ENCODE peak calls at places on chromosomes 2 and 18, in four cellular contexts. I, J, H and Q are unnamed samples.

GRCh38 chr2:1622521-1623200 is 121.7 kb downstream of the PXDN start:
- DNase-seq in I (no peak), J (no peak), H (no peak), Q (no peak)

GRCh38 chr2:158099716-158100115 is 2.0 kb upstream of the UPP2 start:
- DNase-seq in I (no peak), J (no peak), H (no peak), Q (no peak)

GRCh38 chr2:42051168-42052125 is 3.6 kb downstream of the PKDCC start:
- DNase-seq in I (no peak), J (no peak), H (peak; percentile 14), Q (no peak)

GRCh38 chr2:54657664-54658083 is 65.8 kb upstream of the EML6 start:
- DNase-seq in I (no peak), J (peak; percentile 18), H (peak; percentile 38), Q (peak; percentile 85)

GRCh38 chr2:43623052-43623451 is 14.0 kb upstream of the PLEKHH2 start:
- DNase-seq in I (no peak), J (no peak), H (peak; percentile 40), Q (no peak)

GRCh38 chr2:62309081-62309464 is 113.2 kb downstream of the B3GNT2 start:
- DNase-seq in I (no peak), J (no peak), H (no peak), Q (no peak)

GRCh38 chr18:23136326-23137092 is 1.2 kb downstream of the CABLES1 start:
- DNase-seq in I (no peak), J (peak; percentile 23), H (peak; percentile 58), Q (no peak)

GRCh38 chr18:58633874-58634273 is 5.0 kb upstream of the ALPK2 start:
- DNase-seq in I (no peak), J (no peak), H (no peak), Q (no peak)

GRCh38 chr2:104944495-104944894 is 90.6 kb downstream of the POU3F3 start:
- DNase-seq in I (no peak), J (peak; percentile 48), H (no peak), Q (peak; percentile 6)

GRCh38 chr2:75278314-75278713 is 79.0 kb upstream of the TACR1 start:
- DNase-seq in I (no peak), J (no peak), H (no peak), Q (no peak)

GRCh38 chr2:75276093-75277055 is 77.1 kb upstream of the TACR1 start:
- DNase-seq in I (peak; percentile 2), J (no peak), H (peak; percentile 37), Q (no peak)

DNA sequence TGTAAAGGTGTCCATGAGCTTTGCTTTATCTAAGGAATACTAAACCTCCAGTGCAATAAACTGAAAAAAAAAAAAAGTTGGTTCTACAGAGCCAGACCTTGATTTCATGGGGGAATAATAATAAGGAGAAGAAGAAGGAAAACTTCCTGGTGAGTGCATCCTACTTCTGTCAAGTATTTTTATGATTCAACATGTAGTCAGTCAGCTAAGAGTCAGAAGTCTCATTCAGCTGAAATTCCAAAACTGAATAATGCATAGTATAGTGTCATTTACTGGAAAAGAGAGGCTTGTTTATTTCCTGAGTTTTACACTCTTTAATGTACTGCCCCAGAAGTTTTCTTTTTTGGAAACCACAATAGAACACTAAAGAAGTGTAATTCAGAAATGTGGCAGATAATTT is 77.8 kb upstream of the TACR1 start:
- DNase-seq in I (no peak), J (no peak), H (peak; percentile 29), Q (peak; percentile 16)
- H3K18ac ChIP-seq in I (no peak overlapping the region), J (no peak overlapping the region), H (no peak overlapping the region), Q (no peak overlapping the region)

DNA sequence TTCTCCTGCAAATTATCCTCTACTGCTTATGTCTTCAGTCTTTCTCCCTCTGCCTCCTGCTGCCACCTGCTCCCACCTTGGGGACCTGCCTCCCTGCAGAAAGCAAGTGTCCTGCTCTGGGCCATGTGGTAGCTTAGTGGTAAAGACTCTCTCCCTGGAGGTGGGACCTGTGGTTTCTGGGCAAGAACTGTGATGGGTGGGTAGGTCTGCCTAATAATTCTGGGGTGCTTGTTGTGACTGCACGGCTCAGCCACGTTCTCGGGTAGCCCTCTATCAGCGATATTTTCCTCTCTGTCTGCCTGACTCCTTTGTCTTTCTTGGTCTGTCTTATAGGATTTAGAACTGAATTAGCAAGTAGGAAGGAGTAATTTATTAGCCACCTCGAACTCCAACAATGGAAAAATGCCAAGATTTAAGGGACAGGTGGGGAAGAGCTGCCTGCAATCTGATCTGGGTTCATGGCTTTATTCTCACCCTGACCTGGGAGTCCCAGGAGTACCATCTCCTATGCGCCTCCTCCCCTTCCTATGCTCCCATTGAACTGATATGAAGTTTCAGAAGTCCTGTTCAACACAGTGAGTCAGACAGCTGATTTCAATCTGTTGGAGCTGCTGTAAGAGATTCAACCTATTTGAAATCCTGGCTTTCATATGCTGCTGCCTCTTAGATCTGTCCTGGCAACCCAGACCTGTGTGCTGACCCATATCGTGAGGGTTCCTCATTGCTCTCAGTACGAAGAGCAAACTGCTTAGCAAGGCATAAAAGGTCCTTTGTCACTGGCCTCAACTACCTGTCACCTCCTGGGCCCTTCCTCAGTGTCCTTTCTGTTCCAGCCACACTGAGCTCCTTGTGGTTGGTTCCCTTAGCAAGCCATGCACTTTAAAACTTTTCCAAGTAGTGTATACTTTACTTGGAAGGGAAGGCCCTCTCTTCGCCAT is 16.1 kb upstream of the CD28 start:
- DNase-seq in I (no peak), J (no peak), H (peak; percentile 32), Q (no peak)
- H3K14ac ChIP-seq in I (no peak overlapping the region), J (no peak overlapping the region), H (no peak overlapping the region), Q (no peak overlapping the region)

GRCh38 chr2:24075915-24076848 is at the start of gene SF3B6:
- DNase-seq in I (peak; percentile 100), J (peak; percentile 96), H (peak; percentile 99), Q (peak; percentile 99)

GRCh38 chr2:24076849-24077534 is 866 bp upstream of the SF3B6 start:
- DNase-seq in I (no peak), J (no peak), H (no peak), Q (peak; percentile 11)

GRCh38 chr2:24077535-24077877 is 1.4 kb upstream of the SF3B6 start:
- DNase-seq in I (no peak), J (no peak), H (peak; percentile 34), Q (no peak)

GRCh38 chr2:24077879-24078278 is 1.8 kb upstream of the SF3B6 start:
- DNase-seq in I (no peak), J (no peak), H (no peak), Q (no peak)

GRCh38 chr2:24075259-24075658 is 867 bp downstream of the SF3B6 start:
- DNase-seq in I (no peak), J (no peak), H (no peak), Q (peak; percentile 14)
- H3K36me3 ChIP-seq in I (peaks cover 18% of the 10 kb centered on the region), J (peaks cover 71% of the 10 kb centered on the region), H (peaks cover 16% of the 10 kb centered on the region), Q (peaks cover 6% of the 10 kb centered on the region)

GRCh38 chr2:66874411-66874810 is 439.5 kb downstream of the MEIS1 start:
- DNase-seq in I (no peak), J (no peak), H (peak; percentile 48), Q (no peak)
- H3K18ac ChIP-seq in I (no peak overlapping the region), J (no peak overlapping the region), H (no peak overlapping the region), Q (no peak overlapping the region)

GRCh38 chr2:27041708-27042107 is 8.9 kb downstream of the TMEM214 start:
- DNase-seq in I (no peak), J (no peak), H (no peak), Q (no peak)

GRCh38 chr2:27039871-27040270 is 7.1 kb downstream of the TMEM214 start:
- DNase-seq in I (no peak), J (no peak), H (no peak), Q (no peak)

GRCh38 chr2:27040282-27040681 is 7.5 kb downstream of the TMEM214 start:
- DNase-seq in I (no peak), J (no peak), H (no peak), Q (no peak)

GRCh38 chr2:27042159-27042661 is 9.3 kb upstream of the AGBL5 start:
- DNase-seq in I (no peak), J (no peak), H (no peak), Q (no peak)

DNA sequence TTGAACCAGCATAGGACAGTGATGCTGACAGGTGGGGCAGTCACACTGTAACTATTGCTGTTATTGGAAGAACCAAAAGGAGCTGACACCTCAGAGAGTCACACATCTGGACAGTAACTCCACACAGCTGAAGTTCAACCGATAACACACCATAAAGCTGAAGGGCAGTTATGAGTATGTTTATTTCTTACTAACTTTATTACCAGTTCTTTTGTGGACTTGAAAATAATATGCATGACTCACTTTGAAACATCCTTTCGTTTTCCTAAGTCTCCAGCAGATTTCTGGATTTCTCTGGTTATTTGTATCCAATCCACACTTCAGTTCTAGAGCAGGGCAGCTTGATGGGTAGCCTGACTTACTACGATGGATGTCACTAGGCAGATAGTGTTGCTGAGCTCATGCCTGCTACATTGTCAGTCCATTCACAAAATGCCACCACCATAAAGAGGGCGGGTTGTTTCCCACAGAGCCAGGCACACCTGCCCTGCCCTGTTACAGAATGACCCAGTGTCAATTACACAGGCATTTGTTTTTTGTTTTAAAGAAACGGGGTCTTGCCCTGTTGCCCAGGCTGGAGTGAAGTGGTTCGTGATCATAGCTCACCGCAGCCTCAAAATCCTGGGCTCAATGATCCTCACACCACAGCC is 8.4 kb upstream of the AGBL5 start:
- DNase-seq in I (no peak), J (no peak), H (no peak), Q (no peak)
- H3K14ac ChIP-seq in I (no peak overlapping the region), J (no peak overlapping the region), H (no peak overlapping the region), Q (no peak overlapping the region)

GRCh38 chr2:227349989-227350648 is 25.1 kb downstream of the MFF start:
- DNase-seq in I (no peak), J (no peak), H (no peak), Q (no peak)
- H3K36me3 ChIP-seq in I (peaks cover 2% of the 10 kb centered on the region), J (peaks cover 80% of the 10 kb centered on the region), H (no peaks in the 10 kb centered on the region), Q (peaks cover 4% of the 10 kb centered on the region)

DNA sequence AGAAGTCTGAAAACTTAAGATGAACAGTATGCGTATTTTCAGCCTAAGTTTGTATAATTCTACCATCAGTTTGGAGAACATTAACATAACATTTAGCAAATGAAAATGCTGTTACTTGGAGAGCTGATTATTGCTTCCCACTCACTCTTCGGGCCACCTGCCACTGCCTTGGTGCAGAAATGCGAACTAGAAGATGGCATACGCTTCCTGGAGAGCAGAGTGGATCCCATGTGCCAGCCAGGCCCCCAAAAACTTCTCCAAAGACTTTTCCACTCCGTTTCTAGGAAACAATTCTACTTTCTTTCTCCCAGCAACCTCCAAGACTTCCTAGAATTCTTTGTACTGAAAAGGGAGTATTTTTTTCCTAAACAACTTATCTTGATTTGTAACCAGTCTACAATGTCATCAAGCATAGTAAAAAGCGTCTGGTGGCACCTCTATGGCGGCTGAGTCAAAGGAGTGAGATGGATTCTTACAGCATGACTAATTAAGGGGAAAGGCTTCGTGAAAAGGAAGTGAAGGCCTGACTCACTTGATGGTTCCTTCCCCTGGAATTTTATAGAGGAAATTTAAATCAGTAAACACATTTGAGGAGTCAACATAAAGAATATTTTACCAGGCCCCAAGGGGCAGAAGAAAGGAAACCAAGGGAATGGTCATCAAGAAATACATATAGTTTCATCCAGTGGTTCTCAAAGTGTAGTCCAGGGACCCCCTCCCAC is 36.6 kb downstream of the FEZ2 start:
- DNase-seq in I (peak; percentile 17), J (no peak), H (peak; percentile 95), Q (peak; percentile 91)
- H3K18ac ChIP-seq in I (no peak overlapping the region), J (no peak overlapping the region), H (peak overlapping the region; percentile 91), Q (peak overlapping the region; percentile 95)

GRCh38 chr2:191632426-191632825 is 45.5 kb upstream of the NABP1 start:
- DNase-seq in I (no peak), J (no peak), H (no peak), Q (peak; percentile 78)

GRCh38 chr2:191627518-191627917 is 50.4 kb upstream of the NABP1 start:
- DNase-seq in I (no peak), J (no peak), H (no peak), Q (no peak)

GRCh38 chr2:191629001-191629453 is 48.9 kb upstream of the NABP1 start:
- DNase-seq in I (no peak), J (no peak), H (no peak), Q (no peak)

GRCh38 chr2:191631754-191632153 is 46.2 kb upstream of the NABP1 start:
- DNase-seq in I (no peak), J (no peak), H (peak; percentile 56), Q (peak; percentile 60)

GRCh38 chr2:191630313-191630712 is 47.6 kb upstream of the NABP1 start:
- DNase-seq in I (no peak), J (no peak), H (no peak), Q (no peak)
- H3K14ac ChIP-seq in I (no peak overlapping the region), J (no peak overlapping the region), H (no peak overlapping the region), Q (no peak overlapping the region)